ENCODE peak calls at places on chromosomes 4 and X, in ten cellular contexts. One of them, this sample, is unnamed.

GRCh38 chr4:87150498-87151261 is 69.7 kb downstream of the KLHL8 start:
- DNase-seq in A549: peak; percentile 13
- DNase-seq in HepG2: peak; percentile 70
- DNase-seq in tibial nerve: no peak
- DNase-seq in upper lobe of left lung: no peak
- DNase-seq in stomach: peak; percentile 30
- DNase-seq in K562: peak; percentile 51
- DNase-seq in transverse colon: peak; percentile 36
- DNase-seq in suprapubic skin: no peak
- DNase-seq in ovary: no peak
- DNase-seq in this sample: no peak

GRCh38 chrX:15146515-15146914 is 123.4 kb downstream of the ASB9 start:
- DNase-seq in transverse colon: peak; percentile 11
- DNase-seq in K562: peak; percentile 21
- DNase-seq in HepG2: no peak
- DNase-seq in upper lobe of left lung: no peak
- DNase-seq in stomach: peak; percentile 28
- DNase-seq in ovary: no peak
- DNase-seq in A549: no peak
- DNase-seq in suprapubic skin: no peak
- DNase-seq in tibial nerve: no peak
- DNase-seq in this sample: no peak

GRCh38 chrX:130385520-130385919 is at the start of gene GPR119:
- DNase-seq in HepG2: no peak
- DNase-seq in upper lobe of left lung: no peak
- DNase-seq in stomach: no peak
- DNase-seq in A549: no peak
- DNase-seq in suprapubic skin: no peak
- DNase-seq in transverse colon: no peak
- DNase-seq in ovary: no peak
- DNase-seq in tibial nerve: no peak
- DNase-seq in K562: no peak
- DNase-seq in this sample: no peak

GRCh38 chr4:173821031-173821430 is 291.0 kb upstream of the HAND2 start:
- DNase-seq in transverse colon: no peak
- DNase-seq in tibial nerve: no peak
- DNase-seq in A549: no peak
- DNase-seq in K562: no peak
- DNase-seq in upper lobe of left lung: no peak
- DNase-seq in HepG2: no peak
- DNase-seq in ovary: no peak
- DNase-seq in stomach: no peak
- DNase-seq in suprapubic skin: no peak
- DNase-seq in this sample: no peak

GRCh38 chrX:69139516-69139915 is 25.7 kb downstream of the PJA1 start:
- DNase-seq in ovary: no peak
- DNase-seq in A549: no peak
- DNase-seq in transverse colon: no peak
- DNase-seq in K562: no peak
- DNase-seq in upper lobe of left lung: no peak
- DNase-seq in tibial nerve: no peak
- DNase-seq in suprapubic skin: no peak
- DNase-seq in stomach: no peak
- DNase-seq in HepG2: no peak
- DNase-seq in this sample: no peak

GRCh38 chr4:1990348-1990645 is 18.5 kb downstream of the NELFA start:
- DNase-seq in stomach: no peak
- DNase-seq in upper lobe of left lung: no peak
- DNase-seq in ovary: no peak
- DNase-seq in A549: no peak
- DNase-seq in suprapubic skin: peak; percentile 74
- DNase-seq in tibial nerve: no peak
- DNase-seq in HepG2: no peak
- DNase-seq in transverse colon: no peak
- DNase-seq in K562: no peak
- DNase-seq in this sample: no peak

GRCh38 chr4:149997881-149998421 is 80.3 kb upstream of the DCLK2 start:
- DNase-seq in A549: peak; percentile 58
- DNase-seq in K562: peak; percentile 24
- DNase-seq in suprapubic skin: no peak
- DNase-seq in transverse colon: peak; percentile 27
- DNase-seq in upper lobe of left lung: no peak
- DNase-seq in ovary: no peak
- DNase-seq in stomach: no peak
- DNase-seq in HepG2: peak; percentile 25
- DNase-seq in tibial nerve: no peak
- DNase-seq in this sample: no peak

GRCh38 chr4:73450398-73451004 is 14.5 kb downstream of the AFP start:
- DNase-seq in transverse colon: no peak
- DNase-seq in HepG2: no peak
- DNase-seq in stomach: no peak
- DNase-seq in ovary: peak; percentile 53
- DNase-seq in K562: peak; percentile 29
- DNase-seq in suprapubic skin: no peak
- DNase-seq in tibial nerve: no peak
- DNase-seq in A549: no peak
- DNase-seq in upper lobe of left lung: no peak
- DNase-seq in this sample: no peak

GRCh38 chrX:138128025-138128671 is 562.2 kb downstream of the ZIC3 start:
- DNase-seq in A549: peak; percentile 5
- DNase-seq in suprapubic skin: no peak
- DNase-seq in K562: peak; percentile 25
- DNase-seq in tibial nerve: no peak
- DNase-seq in HepG2: peak; percentile 2
- DNase-seq in ovary: no peak
- DNase-seq in upper lobe of left lung: no peak
- DNase-seq in stomach: no peak
- DNase-seq in transverse colon: no peak
- DNase-seq in this sample: no peak

GRCh38 chr4:37464373-37464772 is 219.8 kb downstream of the NWD2 start:
- DNase-seq in A549: no peak
- DNase-seq in suprapubic skin: no peak
- DNase-seq in transverse colon: no peak
- DNase-seq in tibial nerve: no peak
- DNase-seq in stomach: no peak
- DNase-seq in upper lobe of left lung: no peak
- DNase-seq in ovary: no peak
- DNase-seq in HepG2: no peak
- DNase-seq in K562: no peak
- DNase-seq in this sample: no peak

GRCh38 chrX:7086384-7086783 is 61.1 kb upstream of the STS start:
- DNase-seq in upper lobe of left lung: no peak
- DNase-seq in tibial nerve: no peak
- DNase-seq in suprapubic skin: no peak
- DNase-seq in ovary: no peak
- DNase-seq in A549: no peak
- DNase-seq in K562: no peak
- DNase-seq in stomach: no peak
- DNase-seq in transverse colon: no peak
- DNase-seq in HepG2: no peak
- DNase-seq in this sample: no peak

GRCh38 chrX:19673334-19674040 is 158.2 kb upstream of the MAP3K15 start:
- DNase-seq in tibial nerve: peak; percentile 31
- DNase-seq in A549: peak; percentile 69
- DNase-seq in K562: no peak
- DNase-seq in suprapubic skin: no peak
- DNase-seq in upper lobe of left lung: peak; percentile 71
- DNase-seq in transverse colon: peak; percentile 35
- DNase-seq in stomach: peak; percentile 49
- DNase-seq in HepG2: peak; percentile 31
- DNase-seq in ovary: peak; percentile 49
- DNase-seq in this sample: peak; percentile 84

DNA sequence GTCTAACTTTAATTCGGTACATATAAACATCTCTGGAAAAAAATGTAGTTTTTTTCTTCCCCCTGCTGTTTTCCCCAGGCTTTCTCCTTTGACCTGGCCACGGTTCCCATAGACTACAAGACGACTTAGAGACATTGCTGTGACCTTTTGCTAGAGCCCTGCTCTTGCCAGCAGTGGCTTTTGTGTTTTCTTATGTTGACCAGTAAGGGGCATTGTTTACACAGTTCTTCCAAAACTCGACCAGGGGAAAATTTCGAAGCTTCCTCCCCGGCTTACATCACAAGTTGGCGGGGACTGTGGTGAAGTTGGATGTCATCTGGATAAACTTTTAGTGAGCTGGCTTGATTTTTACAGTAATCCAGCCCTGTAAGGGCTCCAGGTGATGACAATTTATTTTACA is 9.3 kb downstream of the CCDC160 start:
- DNase-seq in ovary: no peak
- DNase-seq in transverse colon: no peak
- DNase-seq in HepG2: no peak
- DNase-seq in upper lobe of left lung: no peak
- DNase-seq in tibial nerve: no peak
- DNase-seq in suprapubic skin: no peak
- DNase-seq in K562: peak; percentile 11
- DNase-seq in A549: no peak
- DNase-seq in stomach: no peak
- DNase-seq in this sample: no peak
- TF ChIP-seq CTCF in ovary: no peak
- TF ChIP-seq CTCF in transverse colon: no peak
- TF ChIP-seq CTCF in HepG2: no peak
- TF ChIP-seq CTCF in upper lobe of left lung: no peak
- TF ChIP-seq CTCF in tibial nerve: no peak
- TF ChIP-seq CTCF in suprapubic skin: no peak
- TF ChIP-seq CTCF in K562: peak; percentile 26
- TF ChIP-seq CTCF in A549: peak; percentile 10
- TF ChIP-seq CTCF in stomach: no peak
- TF ChIP-seq CTCF in this sample: no peak

DNA sequence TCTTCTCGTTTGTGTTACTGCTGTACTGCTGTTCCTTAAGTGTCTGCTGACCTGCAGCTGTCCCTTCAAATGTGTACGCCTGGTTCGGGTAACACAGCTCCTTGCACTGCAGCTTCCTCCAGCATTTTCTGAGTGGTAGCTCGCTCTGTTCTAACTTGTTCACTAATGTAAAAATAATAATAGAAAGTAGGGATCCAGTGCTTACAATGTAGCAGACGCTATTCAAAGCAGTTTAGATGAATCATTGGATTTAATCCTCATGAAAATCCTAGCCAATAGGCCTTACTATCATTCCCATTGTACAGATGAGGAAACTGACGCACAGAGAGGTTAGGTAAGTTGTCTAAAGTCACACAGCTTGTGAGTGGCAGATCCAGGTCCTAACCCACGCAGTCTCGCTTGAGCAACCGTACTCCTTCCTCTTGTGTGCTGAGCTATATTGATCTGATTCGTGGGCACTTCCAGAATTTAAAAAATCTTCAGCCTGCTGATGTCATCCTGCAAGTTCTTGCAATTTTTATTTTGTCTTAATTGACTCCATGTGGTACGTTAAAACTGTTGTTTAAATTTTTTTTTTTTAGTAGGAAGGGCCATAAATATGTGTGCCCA is 448.2 kb upstream of the FAT1 start:
- DNase-seq in suprapubic skin: no peak
- DNase-seq in ovary: no peak
- DNase-seq in HepG2: no peak
- DNase-seq in stomach: no peak
- DNase-seq in upper lobe of left lung: no peak
- DNase-seq in A549: no peak
- DNase-seq in tibial nerve: no peak
- DNase-seq in transverse colon: no peak
- DNase-seq in K562: no peak
- DNase-seq in this sample: no peak
- TF ChIP-seq EP300 in suprapubic skin: no peak
- TF ChIP-seq EP300 in ovary: no peak
- TF ChIP-seq EP300 in HepG2: no peak
- TF ChIP-seq EP300 in stomach: no peak
- TF ChIP-seq EP300 in upper lobe of left lung: no peak
- TF ChIP-seq EP300 in A549: no peak
- TF ChIP-seq EP300 in tibial nerve: no peak
- TF ChIP-seq EP300 in transverse colon: no peak
- TF ChIP-seq EP300 in K562: no peak
- TF ChIP-seq EP300 in this sample: no peak

DNA sequence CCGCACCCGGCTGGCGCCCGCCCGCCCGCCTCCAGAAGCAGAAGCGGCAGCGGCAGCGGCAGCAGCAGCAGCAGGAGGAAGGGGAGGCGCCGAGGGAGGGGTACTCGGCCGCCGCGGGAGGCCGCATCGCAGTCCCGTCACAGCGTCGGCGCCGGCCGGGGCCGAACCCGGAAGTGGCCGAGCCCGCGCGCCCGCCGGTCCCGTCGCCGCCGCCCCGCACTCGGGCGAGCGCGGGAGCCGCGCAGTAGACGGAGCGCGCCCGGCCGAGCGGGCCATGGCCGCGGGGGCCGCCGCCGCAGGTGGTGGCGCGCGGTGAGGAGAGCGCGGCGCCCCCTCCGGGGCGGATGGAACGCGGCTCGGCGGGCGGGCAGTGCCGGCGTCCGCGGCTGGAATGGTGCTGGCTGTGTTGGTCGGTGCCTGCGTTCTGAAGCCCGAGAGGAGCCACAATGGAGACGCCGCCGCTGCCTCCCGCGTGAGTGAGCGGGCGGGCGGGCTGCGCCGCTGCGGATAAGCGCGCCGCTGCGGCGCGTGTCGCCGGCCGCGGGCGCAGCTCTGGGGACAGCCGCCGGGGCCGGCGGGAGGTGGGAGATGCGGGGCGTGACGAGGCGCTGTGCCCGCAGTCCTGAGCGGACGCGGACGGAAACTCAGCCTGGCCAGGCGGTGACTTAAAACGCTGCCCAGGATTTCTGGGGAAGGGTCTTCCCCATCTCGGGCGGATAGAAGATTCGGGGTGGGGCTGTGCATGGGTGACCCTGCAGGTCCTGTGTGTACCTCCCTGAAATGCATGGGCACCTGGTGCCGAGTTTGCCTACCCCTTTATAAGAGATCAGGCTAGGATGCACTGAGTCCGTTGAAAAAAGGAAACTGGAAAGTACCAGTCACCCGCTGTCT is at the start of gene KLHL2:
- DNase-seq in K562: peak; percentile 86
- DNase-seq in A549: peak; percentile 35
- DNase-seq in transverse colon: peak; percentile 85
- DNase-seq in ovary: peak; percentile 78
- DNase-seq in tibial nerve: peak; percentile 55
- DNase-seq in HepG2: peak; percentile 49
- DNase-seq in stomach: peak; percentile 86
- DNase-seq in suprapubic skin: peak; percentile 85
- DNase-seq in upper lobe of left lung: peak; percentile 92
- DNase-seq in this sample: peak; percentile 88
- TF ChIP-seq POLR2A in K562: no peak
- TF ChIP-seq POLR2A in A549: peak; percentile 48
- TF ChIP-seq POLR2A in transverse colon: no peak
- TF ChIP-seq POLR2A in ovary: no peak
- TF ChIP-seq POLR2A in tibial nerve: peak; percentile 60
- TF ChIP-seq POLR2A in HepG2: peak; percentile 30
- TF ChIP-seq POLR2A in stomach: no peak
- TF ChIP-seq POLR2A in suprapubic skin: peak; percentile 77
- TF ChIP-seq POLR2A in upper lobe of left lung: peak; percentile 10
- TF ChIP-seq POLR2A in this sample: no peak

DNA sequence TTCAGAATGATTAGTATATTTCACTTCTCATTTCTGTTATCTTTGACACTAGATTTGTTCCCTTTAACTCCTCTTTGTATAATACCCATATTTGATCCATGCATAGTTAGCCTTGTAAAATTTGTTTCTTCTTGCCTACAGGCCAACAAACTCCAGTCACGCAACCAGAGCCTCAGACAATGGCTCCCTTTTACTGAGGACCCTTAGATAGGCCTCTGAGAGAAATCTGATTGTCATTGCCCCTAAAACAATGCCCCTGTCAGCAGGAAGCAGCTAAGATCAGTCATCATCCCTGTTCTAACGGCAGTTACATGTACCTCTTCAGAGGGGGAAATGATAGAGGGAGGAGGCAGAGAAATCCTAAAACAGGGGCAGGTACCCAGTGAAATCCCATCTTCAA is 190.6 kb upstream of the TENT5D start:
- DNase-seq in HepG2: no peak
- DNase-seq in stomach: no peak
- DNase-seq in tibial nerve: no peak
- DNase-seq in K562: no peak
- DNase-seq in suprapubic skin: no peak
- DNase-seq in transverse colon: no peak
- DNase-seq in ovary: no peak
- DNase-seq in upper lobe of left lung: no peak
- DNase-seq in A549: no peak
- DNase-seq in this sample: no peak
- TF ChIP-seq CTCF in HepG2: no peak
- TF ChIP-seq CTCF in stomach: no peak
- TF ChIP-seq CTCF in tibial nerve: no peak
- TF ChIP-seq CTCF in K562: no peak
- TF ChIP-seq CTCF in suprapubic skin: no peak
- TF ChIP-seq CTCF in transverse colon: no peak
- TF ChIP-seq CTCF in ovary: no peak
- TF ChIP-seq CTCF in upper lobe of left lung: no peak
- TF ChIP-seq CTCF in A549: no peak
- TF ChIP-seq CTCF in this sample: no peak